ENCODE peak calls at places on chromosomes 16 and 17, in seven cellular contexts. One of them, this sample, is unnamed.

GRCh38 chr16:477758-478157 is 49.8 kb upstream of the CAPN15 start:
- DNase-seq in lower leg skin: no peak
- DNase-seq in keratinocyte: no peak
- DNase-seq in upper lobe of left lung: no peak
- DNase-seq in cardiac muscle cell: no peak
- DNase-seq in dorsolateral prefrontal cortex: no peak
- DNase-seq in fibroblast of lung: no peak
- DNase-seq in this sample: no peak

GRCh38 chr16:4947722-4948503 is 10.2 kb upstream of the SEC14L5 start:
- DNase-seq in lower leg skin: no peak
- DNase-seq in keratinocyte: no peak
- DNase-seq in upper lobe of left lung: no peak
- DNase-seq in cardiac muscle cell: no peak
- DNase-seq in dorsolateral prefrontal cortex: no peak
- DNase-seq in fibroblast of lung: no peak
- DNase-seq in this sample: no peak

GRCh38 chr16:2081685-2082084 is 33.9 kb downstream of the TSC2 start:
- DNase-seq in lower leg skin: no peak
- DNase-seq in keratinocyte: no peak
- DNase-seq in upper lobe of left lung: peak
- DNase-seq in cardiac muscle cell: no peak
- DNase-seq in dorsolateral prefrontal cortex: no peak
- DNase-seq in fibroblast of lung: no peak
- DNase-seq in this sample: no peak

GRCh38 chr16:17835118-17835949 is 364.6 kb upstream of the XYLT1 start:
- DNase-seq in lower leg skin: no peak
- DNase-seq in keratinocyte: no peak
- DNase-seq in upper lobe of left lung: no peak
- DNase-seq in cardiac muscle cell: no peak
- DNase-seq in dorsolateral prefrontal cortex: no peak
- DNase-seq in fibroblast of lung: no peak
- DNase-seq in this sample: peak

GRCh38 chr16:88430524-88431446 is 22.3 kb upstream of the ZFPM1 start:
- DNase-seq in lower leg skin: no peak
- DNase-seq in keratinocyte: no peak
- DNase-seq in upper lobe of left lung: peak
- DNase-seq in cardiac muscle cell: no peak
- DNase-seq in dorsolateral prefrontal cortex: no peak
- DNase-seq in fibroblast of lung: peak
- DNase-seq in this sample: no peak

GRCh38 chr17:27078296-27078695 is 215.6 kb upstream of the WSB1 start:
- DNase-seq in lower leg skin: no peak
- DNase-seq in keratinocyte: no peak
- DNase-seq in upper lobe of left lung: no peak
- DNase-seq in cardiac muscle cell: no peak
- DNase-seq in dorsolateral prefrontal cortex: no peak
- DNase-seq in fibroblast of lung: no peak
- DNase-seq in this sample: no peak

GRCh38 chr17:7213895-7214299 is 5.7 kb downstream of the DLG4 start:
- DNase-seq in lower leg skin: peak
- DNase-seq in keratinocyte: no peak
- DNase-seq in upper lobe of left lung: no peak
- DNase-seq in cardiac muscle cell: peak
- DNase-seq in dorsolateral prefrontal cortex: peak
- DNase-seq in fibroblast of lung: peak
- DNase-seq in this sample: peak

GRCh38 chr17:27506348-27507218 is 50.3 kb downstream of the KSR1 start:
- DNase-seq in lower leg skin: no peak
- DNase-seq in keratinocyte: no peak
- DNase-seq in upper lobe of left lung: no peak
- DNase-seq in cardiac muscle cell: no peak
- DNase-seq in dorsolateral prefrontal cortex: no peak
- DNase-seq in fibroblast of lung: no peak
- DNase-seq in this sample: no peak

GRCh38 chr17:27402943-27403342 is 53.3 kb upstream of the KSR1 start:
- DNase-seq in lower leg skin: no peak
- DNase-seq in keratinocyte: no peak
- DNase-seq in upper lobe of left lung: no peak
- DNase-seq in cardiac muscle cell: no peak
- DNase-seq in dorsolateral prefrontal cortex: peak
- DNase-seq in fibroblast of lung: no peak
- DNase-seq in this sample: no peak

GRCh38 chr16:86501989-86502855 is 8.1 kb upstream of the FOXF1 start:
- DNase-seq in lower leg skin: no peak
- DNase-seq in keratinocyte: no peak
- DNase-seq in upper lobe of left lung: no peak
- DNase-seq in cardiac muscle cell: no peak
- DNase-seq in dorsolateral prefrontal cortex: no peak
- DNase-seq in fibroblast of lung: no peak
- DNase-seq in this sample: no peak
- H3K4me3 ChIP-seq in lower leg skin: no peak
- H3K4me3 ChIP-seq in keratinocyte: no peak
- H3K4me3 ChIP-seq in upper lobe of left lung: no peak
- H3K4me3 ChIP-seq in cardiac muscle cell: no peak
- H3K4me3 ChIP-seq in dorsolateral prefrontal cortex: no peak
- H3K4me3 ChIP-seq in fibroblast of lung: no peak
- H3K4me3 ChIP-seq in this sample: no peak

DNA sequence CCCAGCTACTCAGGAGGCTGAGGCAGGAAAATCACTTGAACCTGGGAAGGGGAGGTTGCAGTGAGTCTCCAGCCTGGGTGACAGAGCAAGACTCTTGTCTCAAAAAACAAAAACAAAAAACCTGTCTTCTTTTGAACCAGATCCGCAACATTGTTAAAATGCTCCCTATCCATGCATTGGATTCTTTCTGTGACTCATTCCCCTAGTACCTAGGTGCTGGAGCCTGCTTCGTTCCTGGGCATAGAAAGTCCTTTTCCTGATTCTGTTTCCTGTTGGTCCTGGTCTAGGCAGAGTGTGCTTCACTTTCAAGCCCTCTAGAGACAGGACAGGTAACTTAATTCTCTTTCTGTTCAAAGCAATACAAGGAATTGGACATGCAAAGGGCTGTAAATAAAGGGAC is 5.2 kb downstream of the EPN2 start:
- DNase-seq in lower leg skin: no peak
- DNase-seq in keratinocyte: no peak
- DNase-seq in upper lobe of left lung: no peak
- DNase-seq in cardiac muscle cell: no peak
- DNase-seq in dorsolateral prefrontal cortex: no peak
- DNase-seq in fibroblast of lung: no peak
- DNase-seq in this sample: no peak
- TF ChIP-seq CTCF in lower leg skin: no peak
- TF ChIP-seq CTCF in keratinocyte: no peak
- TF ChIP-seq CTCF in upper lobe of left lung: no peak
- TF ChIP-seq CTCF in cardiac muscle cell: no peak
- TF ChIP-seq CTCF in dorsolateral prefrontal cortex: no peak
- TF ChIP-seq CTCF in fibroblast of lung: no peak
- TF ChIP-seq CTCF in this sample: no peak

GRCh38 chr17:49121696-49122292 is 10.8 kb upstream of the B4GALNT2 start:
- DNase-seq in lower leg skin: no peak
- DNase-seq in keratinocyte: no peak
- DNase-seq in upper lobe of left lung: no peak
- DNase-seq in cardiac muscle cell: no peak
- DNase-seq in dorsolateral prefrontal cortex: no peak
- DNase-seq in fibroblast of lung: no peak
- DNase-seq in this sample: no peak
- H3K4me3 ChIP-seq in lower leg skin: no peak
- H3K4me3 ChIP-seq in keratinocyte: no peak
- H3K4me3 ChIP-seq in upper lobe of left lung: no peak
- H3K4me3 ChIP-seq in cardiac muscle cell: no peak
- H3K4me3 ChIP-seq in dorsolateral prefrontal cortex: no peak
- H3K4me3 ChIP-seq in fibroblast of lung: no peak
- H3K4me3 ChIP-seq in this sample: no peak

DNA sequence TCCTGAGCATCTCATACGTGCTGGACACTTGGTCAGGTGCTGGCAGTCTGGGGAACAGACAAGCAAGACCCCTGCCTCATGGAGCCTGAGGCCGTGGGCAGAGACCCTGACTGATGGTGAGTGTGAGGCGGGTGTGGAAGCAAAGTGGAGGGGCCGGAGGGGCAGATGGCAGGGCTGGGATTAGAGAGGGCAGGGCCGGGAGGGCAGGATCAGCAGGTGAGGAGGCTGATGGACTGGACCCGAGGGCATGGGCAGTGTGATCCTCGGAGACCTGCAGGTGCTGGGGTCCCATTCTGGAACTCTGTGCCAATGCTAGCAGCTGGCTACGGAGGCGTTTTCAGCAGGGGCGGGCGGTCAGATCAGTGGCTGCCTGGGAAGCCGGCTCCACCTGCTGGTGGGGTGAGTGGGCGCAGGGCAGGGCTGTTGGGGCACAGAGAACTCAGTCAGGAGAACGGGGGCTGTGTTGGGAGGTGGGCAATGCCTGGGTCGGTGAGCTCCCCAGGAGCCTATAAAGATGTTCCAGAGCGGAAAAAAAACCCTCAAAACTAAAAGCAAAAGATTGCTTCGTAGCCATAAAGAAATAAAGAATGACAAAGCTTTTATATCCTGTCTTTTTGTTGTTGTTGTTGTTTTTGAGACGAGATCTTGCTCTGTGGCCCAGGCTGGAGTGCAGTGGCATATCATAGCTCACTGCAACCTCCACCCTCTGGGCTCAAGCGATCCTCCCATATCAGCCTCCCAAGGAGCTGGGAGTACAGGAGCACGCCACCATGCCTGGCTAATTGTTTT is 8.9 kb upstream of the C16orf74 start:
- DNase-seq in lower leg skin: no peak
- DNase-seq in keratinocyte: no peak
- DNase-seq in upper lobe of left lung: no peak
- DNase-seq in cardiac muscle cell: no peak
- DNase-seq in dorsolateral prefrontal cortex: no peak
- DNase-seq in fibroblast of lung: no peak
- DNase-seq in this sample: no peak
- TF ChIP-seq CTCF in lower leg skin: no peak
- TF ChIP-seq CTCF in keratinocyte: peak
- TF ChIP-seq CTCF in upper lobe of left lung: peak
- TF ChIP-seq CTCF in cardiac muscle cell: peak
- TF ChIP-seq CTCF in dorsolateral prefrontal cortex: no peak
- TF ChIP-seq CTCF in fibroblast of lung: peak
- TF ChIP-seq CTCF in this sample: peak

GRCh38 chr17:511001-511690 is 158.5 kb upstream of the RPH3AL start:
- DNase-seq in lower leg skin: peak
- DNase-seq in keratinocyte: no peak
- DNase-seq in upper lobe of left lung: no peak
- DNase-seq in cardiac muscle cell: no peak
- DNase-seq in dorsolateral prefrontal cortex: no peak
- DNase-seq in fibroblast of lung: peak
- DNase-seq in this sample: peak

GRCh38 chr17:512926-513325 is 160.3 kb upstream of the RPH3AL start:
- DNase-seq in lower leg skin: no peak
- DNase-seq in keratinocyte: no peak
- DNase-seq in upper lobe of left lung: no peak
- DNase-seq in cardiac muscle cell: no peak
- DNase-seq in dorsolateral prefrontal cortex: no peak
- DNase-seq in fibroblast of lung: no peak
- DNase-seq in this sample: peak

GRCh38 chr17:510223-510917 is 157.8 kb upstream of the RPH3AL start:
- DNase-seq in lower leg skin: no peak
- DNase-seq in keratinocyte: no peak
- DNase-seq in upper lobe of left lung: no peak
- DNase-seq in cardiac muscle cell: no peak
- DNase-seq in dorsolateral prefrontal cortex: no peak
- DNase-seq in fibroblast of lung: peak
- DNase-seq in this sample: no peak

GRCh38 chr17:512311-512710 is 159.7 kb upstream of the RPH3AL start:
- DNase-seq in lower leg skin: no peak
- DNase-seq in keratinocyte: no peak
- DNase-seq in upper lobe of left lung: no peak
- DNase-seq in cardiac muscle cell: no peak
- DNase-seq in dorsolateral prefrontal cortex: no peak
- DNase-seq in fibroblast of lung: no peak
- DNase-seq in this sample: no peak

DNA sequence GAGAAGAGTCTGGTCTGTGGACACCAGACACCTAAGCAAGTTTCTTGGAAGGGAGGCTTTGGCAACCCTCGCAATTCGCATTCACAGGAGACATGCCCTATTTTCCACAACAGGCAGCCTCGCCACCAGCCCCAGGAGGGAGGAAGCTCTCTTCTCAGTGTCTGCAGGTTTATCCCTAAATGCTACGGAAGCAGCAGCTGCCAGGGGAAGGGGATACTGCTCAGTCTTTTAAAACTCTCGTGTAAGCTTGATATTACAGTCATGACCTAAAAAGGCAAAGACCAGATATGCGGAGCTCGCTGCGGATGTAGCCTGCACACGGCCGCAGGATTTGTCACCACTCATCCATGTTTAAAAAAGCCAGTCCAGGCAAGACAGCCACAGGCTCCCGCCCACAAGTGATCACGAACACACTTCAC is 159.2 kb upstream of the RPH3AL start:
- DNase-seq in lower leg skin: no peak
- DNase-seq in keratinocyte: no peak
- DNase-seq in upper lobe of left lung: no peak
- DNase-seq in cardiac muscle cell: no peak
- DNase-seq in dorsolateral prefrontal cortex: peak
- DNase-seq in fibroblast of lung: no peak
- DNase-seq in this sample: peak
- H3K4me3 ChIP-seq in lower leg skin: no peak
- H3K4me3 ChIP-seq in keratinocyte: peak
- H3K4me3 ChIP-seq in upper lobe of left lung: no peak
- H3K4me3 ChIP-seq in cardiac muscle cell: no peak
- H3K4me3 ChIP-seq in dorsolateral prefrontal cortex: no peak
- H3K4me3 ChIP-seq in fibroblast of lung: peak
- H3K4me3 ChIP-seq in this sample: peak

GRCh38 chr17:29113334-29113733 is 66.9 kb downstream of the MYO18A start:
- DNase-seq in lower leg skin: no peak
- DNase-seq in keratinocyte: no peak
- DNase-seq in upper lobe of left lung: no peak
- DNase-seq in cardiac muscle cell: no peak
- DNase-seq in dorsolateral prefrontal cortex: no peak
- DNase-seq in fibroblast of lung: no peak
- DNase-seq in this sample: no peak
- TF ChIP-seq CTCF in lower leg skin: no peak
- TF ChIP-seq CTCF in keratinocyte: no peak
- TF ChIP-seq CTCF in upper lobe of left lung: no peak
- TF ChIP-seq CTCF in cardiac muscle cell: peak
- TF ChIP-seq CTCF in dorsolateral prefrontal cortex: peak
- TF ChIP-seq CTCF in fibroblast of lung: no peak
- TF ChIP-seq CTCF in this sample: no peak

GRCh38 chr16:56684256-56684925 is 2.1 kb downstream of the MT1X start:
- DNase-seq in lower leg skin: no peak
- DNase-seq in keratinocyte: no peak
- DNase-seq in upper lobe of left lung: no peak
- DNase-seq in cardiac muscle cell: no peak
- DNase-seq in dorsolateral prefrontal cortex: no peak
- DNase-seq in fibroblast of lung: no peak
- DNase-seq in this sample: no peak
- H3K4me3 ChIP-seq in lower leg skin: peak
- H3K4me3 ChIP-seq in keratinocyte: no peak
- H3K4me3 ChIP-seq in upper lobe of left lung: no peak
- H3K4me3 ChIP-seq in cardiac muscle cell: no peak
- H3K4me3 ChIP-seq in dorsolateral prefrontal cortex: no peak
- H3K4me3 ChIP-seq in fibroblast of lung: no peak
- H3K4me3 ChIP-seq in this sample: no peak

GRCh38 chr16:59849716-59850115 is 1115.6 kb upstream of the GOT2 start:
- DNase-seq in lower leg skin: no peak
- DNase-seq in keratinocyte: no peak
- DNase-seq in upper lobe of left lung: no peak
- DNase-seq in cardiac muscle cell: no peak
- DNase-seq in dorsolateral prefrontal cortex: no peak
- DNase-seq in fibroblast of lung: no peak
- DNase-seq in this sample: no peak
- TF ChIP-seq CTCF in lower leg skin: no peak
- TF ChIP-seq CTCF in keratinocyte: no peak
- TF ChIP-seq CTCF in upper lobe of left lung: no peak
- TF ChIP-seq CTCF in cardiac muscle cell: no peak
- TF ChIP-seq CTCF in dorsolateral prefrontal cortex: no peak
- TF ChIP-seq CTCF in fibroblast of lung: no peak
- TF ChIP-seq CTCF in this sample: peak

GRCh38 chr17:72588961-72589360 is 468.1 kb downstream of the SOX9 start:
- DNase-seq in lower leg skin: peak
- DNase-seq in keratinocyte: peak
- DNase-seq in upper lobe of left lung: no peak
- DNase-seq in cardiac muscle cell: no peak
- DNase-seq in dorsolateral prefrontal cortex: peak
- DNase-seq in fibroblast of lung: peak
- DNase-seq in this sample: no peak
- H3K4me3 ChIP-seq in lower leg skin: no peak
- H3K4me3 ChIP-seq in keratinocyte: peak
- H3K4me3 ChIP-seq in upper lobe of left lung: no peak
- H3K4me3 ChIP-seq in cardiac muscle cell: no peak
- H3K4me3 ChIP-seq in dorsolateral prefrontal cortex: peak
- H3K4me3 ChIP-seq in fibroblast of lung: no peak
- H3K4me3 ChIP-seq in this sample: no peak

This sample was measured in AG10803.